ENCODE peak calls at places on chromosomes 5 and 9, in eight cellular contexts. X is HCT116, W is neural progenitor cell, K is GM23338, T is SK-N-SH, B is hepatocyte, U is PC-3, S is MM.1S. L is an unnamed sample.

GRCh38 chr5:7638456-7638855 is 212.5 kb downstream of the CFAP90 start:
- DNase-seq in X (no peak), W (no peak), K (no peak), T (no peak), B (no peak), U (no peak), S (no peak), L (no peak)

GRCh38 chr9:73167614-73168013 is 15.9 kb downstream of the ANXA1 start:
- DNase-seq in X (no peak), W (no peak), K (no peak), T (no peak), B (no peak), U (no peak), S (no peak), L (no peak)

GRCh38 chr5:169415948-169416347 is 115.0 kb upstream of the SLIT3 start:
- DNase-seq in X (no peak), W (no peak), K (no peak), T (no peak), B (no peak), U (no peak), S (no peak), L (no peak)

GRCh38 chr9:27276182-27277030 is 20.5 kb downstream of the EQTN start:
- DNase-seq in X (peak), W (peak), K (peak), T (peak), B (peak), U (peak), S (peak), L (peak)

GRCh38 chr9:113955076-113955752 is 79.1 kb downstream of the ZNF618 start:
- DNase-seq in X (no peak), W (no peak), K (no peak), T (no peak), B (no peak), U (no peak), S (no peak), L (no peak)

GRCh38 chr9:112043423-112043822 is 131.7 kb downstream of the SUSD1 start:
- DNase-seq in X (no peak), W (no peak), K (no peak), T (no peak), B (no peak), U (no peak), S (no peak), L (no peak)

GRCh38 chr5:117302949-117303348 is 728.3 kb upstream of the SEMA6A start:
- DNase-seq in X (no peak), W (no peak), K (no peak), T (no peak), B (no peak), U (no peak), S (no peak), L (no peak)

GRCh38 chr5:94613583-94613982 is 4.8 kb downstream of the KIAA0825 start:
- DNase-seq in X (peak), W (peak), K (peak), T (peak), B (peak), U (peak), S (peak), L (peak)

GRCh38 chr9:128635266-128636023 is 21.2 kb downstream of the DYNC2I2 start:
- DNase-seq in X (peak), W (peak), K (peak), T (peak), B (peak), U (peak), S (no peak), L (no peak)

GRCh38 chr9:18429065-18429464 is 44.9 kb upstream of the ADAMTSL1 start:
- DNase-seq in X (no peak), W (no peak), K (no peak), T (no peak), B (no peak), U (no peak), S (no peak), L (no peak)

GRCh38 chr9:18424132-18424531 is 49.8 kb upstream of the ADAMTSL1 start:
- DNase-seq in X (no peak), W (no peak), K (no peak), T (no peak), B (no peak), U (no peak), S (no peak), L (no peak)

GRCh38 chr9:18428621-18429020 is 45.3 kb upstream of the ADAMTSL1 start:
- DNase-seq in X (no peak), W (no peak), K (no peak), T (no peak), B (no peak), U (no peak), S (no peak), L (no peak)

GRCh38 chr9:18422296-18423036 is 51.5 kb upstream of the ADAMTSL1 start:
- DNase-seq in X (no peak), W (no peak), K (no peak), T (no peak), B (no peak), U (no peak), S (no peak), L (no peak)

GRCh38 chr9:18427691-18428090 is 46.3 kb upstream of the ADAMTSL1 start:
- DNase-seq in X (no peak), W (no peak), K (no peak), T (no peak), B (no peak), U (no peak), S (no peak), L (no peak)
- TF ChIP-seq EZH2phosphoT487 in X (no peak), W (no peak), K (no peak), T (no peak), B (no peak), U (no peak), S (no peak), L (no peak)

GRCh38 chr9:131804826-131805225 is 65.0 kb upstream of the RAPGEF1 start:
- DNase-seq in X (no peak), W (no peak), K (no peak), T (no peak), B (no peak), U (no peak), S (no peak), L (no peak)
- H2AFZ ChIP-seq in X (no peak), W (no peak), K (no peak), T (no peak), B (no peak), U (no peak), S (no peak), L (no peak)

GRCh38 chr5:171748720-171749119 is 36.9 kb upstream of the SMIM23 start:
- DNase-seq in X (no peak), W (no peak), K (no peak), T (no peak), B (no peak), U (no peak), S (no peak), L (no peak)

GRCh38 chr5:171747061-171747859 is 38.4 kb upstream of the SMIM23 start:
- DNase-seq in X (no peak), W (no peak), K (no peak), T (no peak), B (no peak), U (no peak), S (no peak), L (no peak)

GRCh38 chr5:171745602-171746001 is 40.0 kb upstream of the SMIM23 start:
- DNase-seq in X (no peak), W (no peak), K (no peak), T (no peak), B (no peak), U (no peak), S (no peak), L (no peak)

GRCh38 chr5:171749365-171749764 is 36.3 kb upstream of the SMIM23 start:
- DNase-seq in X (no peak), W (no peak), K (no peak), T (no peak), B (no peak), U (no peak), S (no peak), L (no peak)

DNA sequence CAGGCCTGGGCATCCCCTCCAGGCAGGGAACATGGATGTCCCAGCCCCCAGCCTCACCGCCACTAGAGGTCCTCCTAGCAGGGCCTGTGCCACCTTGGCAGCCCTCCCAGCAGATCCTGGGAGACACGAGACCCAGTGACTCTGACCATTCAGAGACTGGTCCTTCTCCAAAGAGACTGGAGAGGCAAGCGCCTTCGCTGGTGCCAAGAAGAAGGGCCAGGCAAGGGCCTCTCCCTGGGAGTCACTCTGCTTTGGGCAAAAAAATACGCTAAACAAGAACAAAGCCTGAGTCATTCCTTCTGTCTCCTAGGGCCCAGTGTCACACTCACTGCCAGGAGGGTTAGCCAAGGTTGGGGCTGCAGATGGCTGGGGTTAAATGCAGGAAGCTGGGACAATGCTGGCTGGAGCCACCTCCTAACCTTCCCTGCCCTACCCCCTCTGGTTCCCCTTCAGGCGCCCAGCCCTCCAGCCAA is 35.3 kb upstream of the SMIM23 start:
- DNase-seq in X (peak), W (peak), K (peak), T (peak), B (no peak), U (peak), S (no peak), L (peak)
- TF ChIP-seq CTCF in X (peak), W (peak), K (peak), T (peak), B (no peak), U (peak), S (no peak), L (peak)

GRCh38 chr5:118996098-118996497 is 7.8 kb upstream of the DTWD2 start:
- DNase-seq in X (no peak), W (no peak), K (no peak), T (no peak), B (no peak), U (no peak), S (no peak), L (peak)
- TF ChIP-seq EZH2phosphoT487 in X (no peak), W (no peak), K (no peak), T (no peak), B (no peak), U (no peak), S (no peak), L (no peak)

GRCh38 chr9:36151306-36152210 is 15.0 kb downstream of the GLIPR2 start:
- DNase-seq in X (no peak), W (no peak), K (no peak), T (no peak), B (no peak), U (peak), S (peak), L (peak)

GRCh38 chr9:36152741-36153438 is 16.3 kb upstream of the CCIN start:
- DNase-seq in X (no peak), W (no peak), K (no peak), T (no peak), B (no peak), U (no peak), S (peak), L (peak)

GRCh38 chr9:36158122-36158521 is 11.1 kb upstream of the CCIN start:
- DNase-seq in X (no peak), W (no peak), K (no peak), T (no peak), B (no peak), U (no peak), S (no peak), L (no peak)

GRCh38 chr9:36150529-36151305 is 14.2 kb downstream of the GLIPR2 start:
- DNase-seq in X (no peak), W (no peak), K (no peak), T (no peak), B (no peak), U (no peak), S (no peak), L (no peak)

GRCh38 chr9:36154213-36154952 is 14.8 kb upstream of the CCIN start:
- DNase-seq in X (no peak), W (no peak), K (no peak), T (no peak), B (no peak), U (peak), S (no peak), L (no peak)
- H2AFZ ChIP-seq in X (no peak), W (peak), K (no peak), T (peak), B (no peak), U (peak), S (no peak), L (peak)

GRCh38 chr5:102453716-102454115 is 45.1 kb downstream of the SLCO6A1 start:
- DNase-seq in X (no peak), W (no peak), K (no peak), T (no peak), B (no peak), U (no peak), S (peak), L (no peak)

GRCh38 chr5:102451082-102451481 is 47.7 kb downstream of the SLCO6A1 start:
- DNase-seq in X (no peak), W (no peak), K (no peak), T (no peak), B (no peak), U (no peak), S (no peak), L (no peak)

GRCh38 chr5:102450313-102450990 is 48.3 kb downstream of the SLCO6A1 start:
- DNase-seq in X (peak), W (peak), K (peak), T (no peak), B (no peak), U (peak), S (peak), L (no peak)
- TF ChIP-seq CTCF in X (peak), W (peak), K (peak), T (peak), B (no peak), U (peak), S (peak), L (no peak)

DNA sequence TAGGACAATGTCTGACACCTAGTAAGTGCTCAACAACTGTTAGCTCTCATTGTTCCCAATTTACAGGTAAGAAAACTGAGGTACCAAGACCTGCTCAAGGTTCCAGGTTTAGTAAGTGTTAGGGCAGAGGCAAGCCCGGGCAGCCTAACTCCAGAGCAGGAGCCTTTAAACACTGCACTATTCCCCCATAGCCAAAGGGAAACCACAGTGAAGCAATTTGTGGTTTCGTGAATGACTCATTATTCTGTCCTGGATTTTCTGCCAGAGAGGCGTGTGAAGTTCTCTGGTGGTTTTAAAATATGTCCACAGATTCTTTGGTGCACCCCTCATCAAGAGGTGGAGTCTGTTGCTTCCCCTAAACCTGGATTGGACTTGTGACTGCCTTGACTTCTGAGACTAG is 1.0 kb upstream of the MCC start:
- DNase-seq in X (peak), W (no peak), K (no peak), T (peak), B (peak), U (peak), S (peak), L (no peak)
- TF ChIP-seq EZH2phosphoT487 in X (no peak), W (no peak), K (no peak), T (no peak), B (no peak), U (no peak), S (no peak), L (no peak)

GRCh38 chr5:154215931-154216330 is 25.4 kb downstream of the GALNT10 start:
- DNase-seq in X (no peak), W (no peak), K (no peak), T (no peak), B (no peak), U (no peak), S (no peak), L (no peak)

GRCh38 chr5:154223320-154223719 is 32.8 kb downstream of the GALNT10 start:
- DNase-seq in X (no peak), W (no peak), K (no peak), T (no peak), B (no peak), U (no peak), S (no peak), L (no peak)

GRCh38 chr5:154222414-154222813 is 31.9 kb downstream of the GALNT10 start:
- DNase-seq in X (no peak), W (no peak), K (no peak), T (no peak), B (no peak), U (no peak), S (no peak), L (no peak)

GRCh38 chr5:154220625-154221024 is 30.1 kb downstream of the GALNT10 start:
- DNase-seq in X (peak), W (no peak), K (no peak), T (no peak), B (no peak), U (peak), S (no peak), L (no peak)

DNA sequence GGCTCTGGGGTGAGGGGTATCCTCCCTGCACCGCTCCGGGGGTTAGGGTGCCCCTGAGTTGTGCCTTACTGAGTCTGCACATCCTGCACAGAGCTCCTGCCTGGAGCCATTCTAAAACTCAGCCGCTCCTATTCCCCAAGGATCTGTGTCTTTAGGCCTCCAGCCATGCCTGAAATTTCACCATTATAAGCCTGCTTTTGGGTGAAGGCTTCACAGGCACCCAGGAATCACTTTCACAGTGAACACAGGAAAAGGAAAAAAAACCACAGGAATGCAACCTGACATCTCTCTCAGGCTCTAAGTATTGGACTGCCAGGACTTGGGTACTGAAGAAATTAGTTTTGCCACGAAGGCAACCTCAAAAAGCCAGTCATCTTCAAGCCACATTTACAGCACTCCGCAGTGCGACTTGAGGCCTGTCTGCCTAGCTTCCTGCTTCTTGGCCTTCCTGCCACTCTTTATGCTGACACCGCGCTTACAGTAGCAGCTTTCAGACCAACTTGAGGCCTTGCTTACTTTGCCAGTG is 30.9 kb downstream of the GALNT10 start:
- DNase-seq in X (peak), W (peak), K (peak), T (no peak), B (peak), U (peak), S (peak), L (no peak)
- H2AFZ ChIP-seq in X (no peak), W (no peak), K (no peak), T (peak), B (no peak), U (peak), S (peak), L (no peak)

GRCh38 chr9:9598723-9599122 is 1014.1 kb downstream of the PTPRD start:
- DNase-seq in X (no peak), W (no peak), K (peak), T (no peak), B (no peak), U (no peak), S (no peak), L (no peak)
- TF ChIP-seq CTCF in X (no peak), W (peak), K (peak), T (no peak), B (no peak), U (no peak), S (no peak), L (peak)